ENCODE peak calls at places on chromosomes 4 and X, in eight cellular contexts. J, T, N, R, B, E, F and L are unnamed samples.

GRCh38 chr4:2354127-2354526 is 64.3 kb downstream of the ZFYVE28 start:
- DNase-seq in R (peak), T (no peak), F (no peak), E (peak), N (no peak), J (no peak), B (no peak), L (no peak)

GRCh38 chrX:15751160-15751819 is 13.2 kb downstream of the CA5B start:
- DNase-seq in E (peak), N (no peak), B (peak), R (no peak), J (no peak), F (no peak), T (peak), L (no peak)

GRCh38 chr4:13837228-13837627 is 209.7 kb upstream of the BOD1L1 start:
- DNase-seq in B (no peak), F (no peak), J (no peak), N (no peak), R (no peak), T (no peak), E (no peak), L (no peak)

GRCh38 chr4:4787421-4787820 is 72.0 kb upstream of the MSX1 start:
- DNase-seq in E (no peak), J (no peak), R (no peak), B (no peak), N (no peak), F (no peak), T (no peak), L (no peak)

GRCh38 chrX:81121513-81122363 is 80.0 kb downstream of the HMGN5 start:
- DNase-seq in R (peak), F (peak), T (peak), J (peak), N (no peak), B (peak), E (peak), L (peak)

GRCh38 chrX:103052625-103053024 is 11.3 kb downstream of the BEX1 start:
- DNase-seq in B (no peak), J (no peak), F (no peak), E (no peak), R (no peak), N (no peak), T (no peak), L (no peak)

GRCh38 chr4:77538574-77539157 is 67.0 kb upstream of the CXCL13 start:
- DNase-seq in T (no peak), E (peak), B (no peak), R (no peak), N (no peak), J (no peak), F (peak), L (no peak)

GRCh38 chr4:8083086-8083825 is 75.4 kb downstream of the ABLIM2 start:
- DNase-seq in B (no peak), J (peak), F (no peak), N (no peak), R (no peak), E (no peak), T (no peak), L (no peak)

GRCh38 chr4:85909851-85910250 is 434.9 kb downstream of the ARHGAP24 start:
- DNase-seq in T (no peak), F (no peak), B (no peak), N (no peak), J (peak), E (no peak), R (no peak), L (no peak)

GRCh38 chr4:37837446-37837845 is 11.0 kb downstream of the PGM2 start:
- DNase-seq in F (peak), R (no peak), T (peak), J (no peak), N (no peak), B (no peak), E (peak), L (no peak)

GRCh38 chrX:3461824-3462508 is 115.5 kb upstream of the MXRA5 start:
- DNase-seq in T (no peak), F (no peak), R (no peak), N (no peak), J (no peak), E (peak), B (no peak), L (no peak)

GRCh38 chrX:52995974-52996304 is 37.6 kb upstream of the FAM156A start:
- DNase-seq in N (no peak), J (no peak), T (no peak), F (no peak), E (no peak), R (no peak), B (no peak), L (no peak)

GRCh38 chrX:11702420-11702819 is 36.7 kb upstream of the ARHGAP6 start:
- DNase-seq in N (no peak), F (no peak), E (no peak), B (no peak), R (no peak), J (no peak), T (no peak), L (no peak)

GRCh38 chrX:76427560-76428242 is at the start of gene MAGEE1:
- DNase-seq in F (peak), J (peak), B (peak), N (peak), T (peak), R (peak), E (peak), L (peak)

GRCh38 chr4:1239141-1239948 is 9.6 kb downstream of the CTBP1 start:
- DNase-seq in R (peak), N (no peak), T (no peak), E (no peak), J (peak), B (no peak), F (no peak), L (no peak)

GRCh38 chr4:113446019-113446418 is 315.5 kb downstream of the CAMK2D start:
- DNase-seq in J (no peak), B (no peak), T (no peak), F (peak), N (no peak), E (peak), R (no peak), L (no peak)

GRCh38 chr4:148964456-148964855 is 522.2 kb upstream of the NR3C2 start:
- DNase-seq in R (no peak), B (no peak), N (no peak), J (no peak), E (no peak), T (no peak), F (no peak), L (no peak)

GRCh38 chr4:104113850-104114249 is 380.8 kb downstream of the CXXC4 start:
- DNase-seq in N (no peak), T (no peak), E (no peak), J (no peak), F (no peak), R (no peak), B (no peak), L (no peak)

GRCh38 chrX:39174761-39175417 is 373.6 kb downstream of the MID1IP1 start:
- DNase-seq in N (no peak), E (peak), F (no peak), B (no peak), T (no peak), J (no peak), R (no peak), L (no peak)

GRCh38 chrX:46573896-46574336 is 351 bp downstream of the CHST7 start:
- DNase-seq in T (peak), R (peak), F (peak), B (peak), J (peak), E (peak), N (peak), L (peak)

GRCh38 chrX:76279007-76279406 is 106.1 kb downstream of the PBDC1 start:
- DNase-seq in J (no peak), B (peak), F (peak), T (peak), E (peak), R (peak), N (peak), L (peak)

GRCh38 chr4:67052981-67053380 is 492.3 kb downstream of the CENPC start:
- DNase-seq in E (no peak), F (no peak), B (no peak), N (peak), R (no peak), J (no peak), T (no peak), L (no peak)

GRCh38 chr4:47531241-47531953 is 46.3 kb downstream of the ATP10D start:
- DNase-seq in J (no peak), E (peak), T (peak), N (no peak), B (no peak), R (peak), F (peak), L (peak)

GRCh38 chr4:68589790-68590189 is 13.7 kb upstream of the UGT2B17 start:
- DNase-seq in F (no peak), T (no peak), N (no peak), R (no peak), E (no peak), B (no peak), J (no peak), L (no peak)

GRCh38 chr4:126955292-126956191 is 677.2 kb upstream of the INTU start:
- DNase-seq in B (no peak), T (no peak), N (no peak), R (peak), F (no peak), J (no peak), E (no peak), L (no peak)

GRCh38 chrX:136200466-136200865 is 50.7 kb downstream of the MAP7D3 start:
- DNase-seq in B (peak), N (no peak), T (peak), F (peak), R (peak), J (no peak), E (peak), L (no peak)

GRCh38 chr4:69787879-69788278 is 27.5 kb upstream of the SULT1B1 start:
- DNase-seq in T (no peak), E (peak), B (no peak), N (no peak), J (no peak), R (no peak), F (no peak), L (no peak)

GRCh38 chrX:370963-371745 is 15.6 kb downstream of the PPP2R3B start:
- DNase-seq in N (no peak), T (no peak), R (no peak), E (no peak), J (peak), F (no peak), B (no peak), L (no peak)